ENCODE peak calls at places on chromosome 10, in six cellular contexts. One of them, this sample, is unnamed. For H3K4me1, the result is how much of the 10 kb centered on the place peaks cover.

GRCh38 chr10:22791655-22792054 is 77.3 kb upstream of the PIP4K2A start:
- DNase-seq in PC-9: no peak
- DNase-seq in endodermal cell: no peak
- DNase-seq in upper lobe of right lung: no peak
- DNase-seq in neuronal stem cell: no peak
- DNase-seq in pancreas: no peak
- DNase-seq in this sample: no peak

GRCh38 chr10:109977382-109977806 is 30.4 kb upstream of the ADD3 start:
- DNase-seq in endodermal cell: no peak
- DNase-seq in upper lobe of right lung: no peak
- DNase-seq in neuronal stem cell: no peak
- DNase-seq in pancreas: peak
- DNase-seq in PC-9: no peak
- DNase-seq in this sample: no peak

GRCh38 chr10:127398140-127398966 is 150.8 kb upstream of the NPS start:
- DNase-seq in neuronal stem cell: peak
- DNase-seq in PC-9: no peak
- DNase-seq in endodermal cell: peak
- DNase-seq in upper lobe of right lung: no peak
- DNase-seq in pancreas: no peak
- DNase-seq in this sample: no peak

GRCh38 chr10:17989908-17990767 is 38.4 kb downstream of the SLC39A12 start:
- DNase-seq in pancreas: no peak
- DNase-seq in neuronal stem cell: no peak
- DNase-seq in upper lobe of right lung: no peak
- DNase-seq in endodermal cell: no peak
- DNase-seq in PC-9: peak
- DNase-seq in this sample: no peak

GRCh38 chr10:62899316-62899715 is 83.2 kb upstream of the EGR2 start:
- DNase-seq in neuronal stem cell: no peak
- DNase-seq in endodermal cell: no peak
- DNase-seq in PC-9: no peak
- DNase-seq in upper lobe of right lung: no peak
- DNase-seq in pancreas: no peak
- DNase-seq in this sample: no peak

GRCh38 chr10:127649642-127650041 is 87.3 kb upstream of the FOXI2 start:
- DNase-seq in endodermal cell: peak
- DNase-seq in pancreas: no peak
- DNase-seq in neuronal stem cell: peak
- DNase-seq in PC-9: no peak
- DNase-seq in upper lobe of right lung: no peak
- DNase-seq in this sample: no peak

GRCh38 chr10:72312865-72313391 is 39.2 kb downstream of the DDIT4 start:
- DNase-seq in pancreas: no peak
- DNase-seq in PC-9: no peak
- DNase-seq in neuronal stem cell: no peak
- DNase-seq in endodermal cell: no peak
- DNase-seq in upper lobe of right lung: no peak
- DNase-seq in this sample: no peak

GRCh38 chr10:80429521-80429966 is 21.2 kb downstream of the PRXL2A start:
- DNase-seq in endodermal cell: no peak
- DNase-seq in neuronal stem cell: no peak
- DNase-seq in PC-9: peak
- DNase-seq in pancreas: no peak
- DNase-seq in upper lobe of right lung: peak
- DNase-seq in this sample: no peak

GRCh38 chr10:6300106-6300783 is 97.5 kb downstream of the PFKFB3 start:
- DNase-seq in pancreas: peak
- DNase-seq in PC-9: peak
- DNase-seq in upper lobe of right lung: no peak
- DNase-seq in neuronal stem cell: no peak
- DNase-seq in endodermal cell: no peak
- DNase-seq in this sample: no peak

GRCh38 chr10:121772406-121772805 is 155.4 kb downstream of the ATE1 start:
- DNase-seq in upper lobe of right lung: no peak
- DNase-seq in endodermal cell: no peak
- DNase-seq in PC-9: no peak
- DNase-seq in neuronal stem cell: no peak
- DNase-seq in pancreas: no peak
- DNase-seq in this sample: no peak

GRCh38 chr10:78643513-78643912 is 425.3 kb upstream of the ZMIZ1 start:
- DNase-seq in endodermal cell: no peak
- DNase-seq in PC-9: no peak
- DNase-seq in neuronal stem cell: no peak
- DNase-seq in upper lobe of right lung: no peak
- DNase-seq in pancreas: no peak
- DNase-seq in this sample: no peak

GRCh38 chr10:132389631-132390454 is 7.2 kb upstream of the PWWP2B start:
- DNase-seq in neuronal stem cell: no peak
- DNase-seq in endodermal cell: no peak
- DNase-seq in upper lobe of right lung: peak
- DNase-seq in pancreas: peak
- DNase-seq in PC-9: no peak
- DNase-seq in this sample: no peak

GRCh38 chr10:36602374-36602773 is 523.0 kb upstream of the ANKRD30A start:
- DNase-seq in endodermal cell: no peak
- DNase-seq in pancreas: no peak
- DNase-seq in neuronal stem cell: no peak
- DNase-seq in upper lobe of right lung: no peak
- DNase-seq in PC-9: no peak
- DNase-seq in this sample: no peak

GRCh38 chr10:102832987-102833386 is 4.2 kb downstream of the CYP17A1 start:
- DNase-seq in pancreas: no peak
- DNase-seq in neuronal stem cell: no peak
- DNase-seq in upper lobe of right lung: no peak
- DNase-seq in PC-9: no peak
- DNase-seq in endodermal cell: no peak
- DNase-seq in this sample: no peak

GRCh38 chr10:102775201-102775972 is 31.6 kb downstream of the WBP1L start:
- DNase-seq in pancreas: no peak
- DNase-seq in upper lobe of right lung: no peak
- DNase-seq in endodermal cell: no peak
- DNase-seq in neuronal stem cell: no peak
- DNase-seq in PC-9: no peak
- DNase-seq in this sample: peak

GRCh38 chr10:30820282-30820991 is 190.9 kb upstream of the LYZL2 start:
- DNase-seq in PC-9: no peak
- DNase-seq in upper lobe of right lung: no peak
- DNase-seq in pancreas: no peak
- DNase-seq in endodermal cell: no peak
- DNase-seq in neuronal stem cell: no peak
- DNase-seq in this sample: no peak

GRCh38 chr10:132461683-132462231 is 64.8 kb downstream of the PWWP2B start:
- DNase-seq in endodermal cell: peak
- DNase-seq in pancreas: peak
- DNase-seq in upper lobe of right lung: no peak
- DNase-seq in neuronal stem cell: no peak
- DNase-seq in PC-9: no peak
- DNase-seq in this sample: no peak

GRCh38 chr10:14125564-14125963 is 205.2 kb downstream of the FRMD4A start:
- DNase-seq in neuronal stem cell: no peak
- DNase-seq in PC-9: no peak
- DNase-seq in upper lobe of right lung: no peak
- DNase-seq in endodermal cell: no peak
- DNase-seq in pancreas: peak
- DNase-seq in this sample: no peak

GRCh38 chr10:11116817-11117216 is 99.1 kb downstream of the CELF2 start:
- DNase-seq in neuronal stem cell: no peak
- DNase-seq in upper lobe of right lung: no peak
- DNase-seq in PC-9: no peak
- DNase-seq in endodermal cell: no peak
- DNase-seq in pancreas: no peak
- DNase-seq in this sample: no peak

GRCh38 chr10:11119843-11120242 is 102.2 kb downstream of the CELF2 start:
- DNase-seq in upper lobe of right lung: no peak
- DNase-seq in PC-9: no peak
- DNase-seq in neuronal stem cell: no peak
- DNase-seq in pancreas: no peak
- DNase-seq in endodermal cell: no peak
- DNase-seq in this sample: no peak

GRCh38 chr10:11120711-11121110 is 103.0 kb downstream of the CELF2 start:
- DNase-seq in upper lobe of right lung: no peak
- DNase-seq in PC-9: no peak
- DNase-seq in neuronal stem cell: no peak
- DNase-seq in pancreas: no peak
- DNase-seq in endodermal cell: no peak
- DNase-seq in this sample: no peak

GRCh38 chr10:11115337-11115736 is 97.7 kb downstream of the CELF2 start:
- DNase-seq in endodermal cell: no peak
- DNase-seq in PC-9: no peak
- DNase-seq in neuronal stem cell: no peak
- DNase-seq in upper lobe of right lung: no peak
- DNase-seq in pancreas: no peak
- DNase-seq in this sample: no peak

DNA sequence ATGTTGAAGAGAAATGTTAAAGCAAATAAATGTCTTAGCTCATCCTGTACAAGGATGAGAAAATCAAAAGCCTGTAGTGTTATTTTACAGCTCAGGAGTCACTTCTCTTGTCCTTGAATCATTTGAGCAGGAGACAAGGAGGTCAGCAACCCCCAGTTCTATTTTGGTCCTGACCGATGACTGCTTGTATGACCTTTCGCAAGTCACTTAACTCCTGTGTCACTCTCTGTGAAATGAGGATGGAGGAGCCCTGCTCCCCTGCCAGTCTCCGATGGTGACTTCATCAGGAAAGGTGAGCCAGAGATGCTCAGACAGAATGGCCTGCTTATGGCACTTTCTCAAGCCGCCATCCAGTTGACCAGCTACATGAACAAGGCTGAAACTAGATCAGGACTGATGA is 101.0 kb downstream of the CELF2 start:
- DNase-seq in neuronal stem cell: no peak
- DNase-seq in PC-9: no peak
- DNase-seq in endodermal cell: no peak
- DNase-seq in upper lobe of right lung: no peak
- DNase-seq in pancreas: no peak
- DNase-seq in this sample: no peak
- H3K4me1 ChIP-seq in neuronal stem cell: under half
- H3K4me1 ChIP-seq in PC-9: under half
- H3K4me1 ChIP-seq in endodermal cell: under half
- H3K4me1 ChIP-seq in upper lobe of right lung: under half
- H3K4me1 ChIP-seq in pancreas: under half
- H3K4me1 ChIP-seq in this sample: under half

DNA sequence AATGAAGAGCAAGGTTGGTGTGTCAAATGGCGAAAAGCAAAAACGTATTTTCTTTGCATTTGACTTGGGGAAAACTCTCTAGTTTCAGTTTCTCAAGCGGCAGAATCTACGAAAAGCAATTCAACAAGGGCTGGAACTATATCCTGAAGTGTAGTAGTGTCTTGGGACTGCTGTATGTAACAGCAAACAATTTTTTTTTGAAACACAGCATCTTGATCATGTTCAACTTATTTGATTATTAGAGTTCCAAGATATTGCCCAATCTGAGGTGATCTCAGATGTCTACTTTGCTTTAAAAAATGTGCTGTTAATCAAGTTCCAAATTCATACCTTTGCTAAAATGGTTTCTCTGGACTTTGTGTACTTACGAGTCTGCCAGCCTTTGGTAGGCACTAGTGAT is 120.6 kb downstream of the ZWINT start:
- DNase-seq in upper lobe of right lung: no peak
- DNase-seq in pancreas: no peak
- DNase-seq in neuronal stem cell: no peak
- DNase-seq in endodermal cell: no peak
- DNase-seq in PC-9: no peak
- DNase-seq in this sample: no peak
- H3K27ac ChIP-seq in upper lobe of right lung: no peak
- H3K27ac ChIP-seq in pancreas: no peak
- H3K27ac ChIP-seq in neuronal stem cell: no peak
- H3K27ac ChIP-seq in endodermal cell: no peak
- H3K27ac ChIP-seq in PC-9: no peak
- H3K27ac ChIP-seq in this sample: no peak

GRCh38 chr10:112210672-112211071 is 27.1 kb upstream of the GPAM start:
- DNase-seq in PC-9: no peak
- DNase-seq in neuronal stem cell: no peak
- DNase-seq in upper lobe of right lung: no peak
- DNase-seq in pancreas: no peak
- DNase-seq in endodermal cell: no peak
- DNase-seq in this sample: no peak

GRCh38 chr10:112208292-112208691 is 24.7 kb upstream of the GPAM start:
- DNase-seq in upper lobe of right lung: no peak
- DNase-seq in endodermal cell: no peak
- DNase-seq in pancreas: no peak
- DNase-seq in neuronal stem cell: no peak
- DNase-seq in PC-9: no peak
- DNase-seq in this sample: no peak

GRCh38 chr10:112209534-112210200 is 26.1 kb upstream of the GPAM start:
- DNase-seq in neuronal stem cell: no peak
- DNase-seq in pancreas: no peak
- DNase-seq in endodermal cell: no peak
- DNase-seq in PC-9: no peak
- DNase-seq in upper lobe of right lung: no peak
- DNase-seq in this sample: no peak

GRCh38 chr10:112213098-112213823 is 29.7 kb upstream of the GPAM start:
- DNase-seq in PC-9: no peak
- DNase-seq in neuronal stem cell: no peak
- DNase-seq in endodermal cell: no peak
- DNase-seq in upper lobe of right lung: no peak
- DNase-seq in pancreas: no peak
- DNase-seq in this sample: no peak

GRCh38 chr10:112208981-112209380 is 25.4 kb upstream of the GPAM start:
- DNase-seq in PC-9: no peak
- DNase-seq in upper lobe of right lung: no peak
- DNase-seq in pancreas: no peak
- DNase-seq in neuronal stem cell: no peak
- DNase-seq in endodermal cell: no peak
- DNase-seq in this sample: no peak
- H3K4me3 ChIP-seq in PC-9: no peak
- H3K4me3 ChIP-seq in upper lobe of right lung: no peak
- H3K4me3 ChIP-seq in pancreas: no peak
- H3K4me3 ChIP-seq in neuronal stem cell: no peak
- H3K4me3 ChIP-seq in endodermal cell: no peak
- H3K4me3 ChIP-seq in this sample: no peak

DNA sequence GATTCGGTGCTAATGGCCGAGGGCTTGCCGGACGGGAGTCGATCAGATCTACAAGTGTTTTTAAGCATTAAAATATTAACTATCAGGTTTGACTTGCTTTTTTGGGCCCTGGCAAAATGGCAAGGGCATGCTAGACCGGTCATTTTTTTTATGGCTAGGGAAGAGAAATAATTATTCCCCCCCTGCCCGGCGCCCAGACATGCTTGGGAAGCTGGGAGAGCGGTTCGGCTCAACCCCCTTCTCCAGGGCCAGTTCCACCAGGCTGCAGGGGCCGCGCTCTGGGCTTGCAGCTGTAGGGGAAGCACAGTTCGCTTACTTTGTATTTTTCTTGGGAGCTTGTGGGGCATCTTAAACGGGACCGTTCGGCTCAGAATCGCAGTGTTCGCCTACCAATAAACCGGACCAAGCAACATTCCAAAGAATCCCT is 3.0 kb downstream of the TCF7L2 start:
- DNase-seq in upper lobe of right lung: no peak
- DNase-seq in endodermal cell: peak
- DNase-seq in neuronal stem cell: no peak
- DNase-seq in pancreas: peak
- DNase-seq in PC-9: no peak
- DNase-seq in this sample: peak
- H3K4me1 ChIP-seq in upper lobe of right lung: under half
- H3K4me1 ChIP-seq in endodermal cell: under half
- H3K4me1 ChIP-seq in neuronal stem cell: under half
- H3K4me1 ChIP-seq in pancreas: under half
- H3K4me1 ChIP-seq in PC-9: under half
- H3K4me1 ChIP-seq in this sample: under half

This sample was measured in prostate gland.